ENCODE peak calls at places on chromosomes 12 and 14, in eight cellular contexts. J is sciatic nerve; E is naive thymus-derived CD8-positive, alpha-beta T cell; C is ascending aorta; R is Right ventricle myocardium superior; V is activated CD8-positive, alpha-beta T cell treated with anti-CD3 and anti-CD28 coated beads for 36 hours; N is colonic mucosa; U is AG04449. Y is an unnamed sample.
A peak's percentile ranks its signal among the peaks of the same experiment; 100 is the strongest.

GRCh38 chr12:95700316-95700785 is 90.2 kb downstream of the NTN4 start:
- DNase-seq in E (no peak), J (no peak), V (no peak), U (peak; percentile 77), C (peak; percentile 85), R (no peak), N (no peak), Y (no peak)

GRCh38 chr14:65069874-65070709 is 32.2 kb downstream of the MAX start:
- DNase-seq in V (no peak), J (no peak), R (no peak), C (no peak), N (peak; percentile 92), U (no peak), E (no peak), Y (no peak)

GRCh38 chr12:78146365-78146772 is 315.7 kb downstream of the NAV3 start:
- DNase-seq in N (no peak), C (no peak), R (no peak), J (no peak), V (no peak), E (peak; percentile 1), U (no peak), Y (no peak)

GRCh38 chr14:89856871-89857345 is 97.6 kb downstream of the EFCAB11 start:
- DNase-seq in E (no peak), C (no peak), V (no peak), J (no peak), R (no peak), N (no peak), U (no peak), Y (no peak)

GRCh38 chr12:118052324-118053070 is 8.5 kb downstream of the WSB2 start:
- DNase-seq in J (peak; percentile 82), U (peak; percentile 83), E (no peak), R (peak; percentile 79), N (peak; percentile 89), V (peak; percentile 44), C (peak; percentile 92), Y (peak; percentile 82)

GRCh38 chr14:34678306-34678705 is 36.1 kb downstream of the CFL2 start:
- DNase-seq in V (no peak), N (no peak), E (no peak), U (no peak), C (no peak), J (no peak), R (no peak), Y (no peak)

GRCh38 chr12:66129934-66130266 is 650 bp downstream of the LLPH start:
- DNase-seq in C (no peak), V (no peak), R (no peak), U (no peak), N (no peak), J (no peak), E (no peak), Y (no peak)

GRCh38 chr14:105534586-105534985 is 8.2 kb downstream of the TMEM121 start:
- DNase-seq in C (no peak), V (no peak), R (no peak), J (no peak), E (no peak), U (no peak), N (no peak), Y (no peak)

GRCh38 chr12:52313461-52313860 is 7.7 kb downstream of the KRT83 start:
- DNase-seq in C (peak; percentile 45), R (no peak), U (no peak), J (no peak), E (no peak), N (no peak), V (no peak), Y (no peak)

Y was measured in cardiac septum.